ENCODE peak calls at places on chromosome 6, in eight cellular contexts. D is upper lobe of left lung; X is psoas muscle; M is body of pancreas; J is sigmoid colon; B is CD8-positive, alpha-beta T cell; I is DND-41; Z is aorta. T is an unnamed sample.

GRCh38 chr6:127481081-127481480 is 21.9 kb upstream of the KIAA0408 start:
- DNase-seq in B (no peak), D (no peak), J (no peak), I (no peak), X (no peak), Z (no peak), M (no peak), T (no peak)

GRCh38 chr6:11445146-11445545 is 92.4 kb upstream of the TMEM170B start:
- DNase-seq in M (no peak), D (no peak), B (no peak), Z (no peak), J (no peak), X (no peak), I (no peak), T (no peak)

GRCh38 chr6:16764188-16764950 is 3.1 kb upstream of the ATXN1 start:
- DNase-seq in J (no peak), I (no peak), M (no peak), Z (no peak), B (no peak), D (no peak), X (no peak), T (no peak)

GRCh38 chr6:40395066-40395697 is 192.0 kb downstream of the LRFN2 start:
- DNase-seq in J (no peak), D (no peak), B (no peak), X (peak), M (peak), I (no peak), Z (no peak), T (no peak)

GRCh38 chr6:153058291-153058690 is 55.8 kb upstream of the MTRF1L start:
- DNase-seq in M (no peak), D (no peak), Z (no peak), B (no peak), I (no peak), J (no peak), X (no peak), T (no peak)

GRCh38 chr6:13715444-13715883 is 3.8 kb upstream of the RANBP9 start:
- DNase-seq in I (no peak), B (no peak), X (no peak), Z (no peak), D (no peak), M (no peak), J (no peak), T (no peak)

GRCh38 chr6:128492386-128492785 is 28.0 kb downstream of the PTPRK start:
- DNase-seq in I (no peak), Z (no peak), D (peak), J (no peak), B (no peak), M (peak), X (no peak), T (no peak)

GRCh38 chr6:163170294-163170883 is 244.1 kb upstream of the QKI start:
- DNase-seq in M (no peak), I (peak), J (no peak), Z (no peak), B (peak), D (no peak), X (no peak), T (peak)

GRCh38 chr6:89047473-89047872 is 33.1 kb upstream of the PNRC1 start:
- DNase-seq in B (no peak), D (no peak), I (no peak), J (no peak), X (no peak), Z (no peak), M (no peak), T (no peak)

GRCh38 chr6:124203106-124203811 is 399.6 kb downstream of the NKAIN2 start:
- DNase-seq in Z (no peak), M (no peak), D (no peak), B (no peak), X (no peak), J (no peak), I (no peak), T (no peak)

GRCh38 chr6:28643017-28643740 is 117.5 kb downstream of the GPX5 start:
- DNase-seq in I (no peak), B (no peak), J (no peak), M (no peak), X (no peak), D (no peak), Z (no peak), T (peak)

GRCh38 chr6:131532476-131533108 is 40.4 kb upstream of the ARG1 start:
- DNase-seq in I (no peak), B (no peak), X (no peak), M (no peak), D (no peak), Z (no peak), J (no peak), T (no peak)

GRCh38 chr6:21665436-21666199 is 72.1 kb downstream of the SOX4 start:
- DNase-seq in I (no peak), X (no peak), D (no peak), M (no peak), Z (no peak), J (no peak), B (no peak), T (no peak)

GRCh38 chr6:54125493-54125892 is 14.2 kb downstream of the MLIP start:
- DNase-seq in J (no peak), X (no peak), B (no peak), I (no peak), M (no peak), D (no peak), Z (no peak), T (no peak)

GRCh38 chr6:74068945-74069570 is 373.1 kb downstream of the CD109 start:
- DNase-seq in I (no peak), J (no peak), D (no peak), B (no peak), M (no peak), X (peak), Z (no peak), T (no peak)

GRCh38 chr6:31058128-31058894 is 48.0 kb downstream of the MUC22 start:
- DNase-seq in M (no peak), B (no peak), D (peak), Z (no peak), I (no peak), J (no peak), X (no peak), T (peak)

GRCh38 chr6:160069050-160069454 is 52.6 kb upstream of the SLC22A1 start:
- DNase-seq in M (no peak), X (no peak), D (no peak), J (peak), I (peak), Z (no peak), B (peak), T (no peak)

GRCh38 chr6:156953478-156954146 is 176.4 kb downstream of the ARID1B start:
- DNase-seq in J (no peak), Z (no peak), X (no peak), D (no peak), I (peak), M (no peak), B (peak), T (no peak)

GRCh38 chr6:30887901-30888300 is 3.6 kb downstream of the DDR1 start:
- DNase-seq in X (no peak), D (no peak), Z (no peak), B (no peak), I (no peak), J (no peak), M (no peak), T (no peak)

GRCh38 chr6:168865-169455 is 123.3 kb upstream of the DUSP22 start:
- DNase-seq in M (no peak), B (no peak), D (no peak), Z (no peak), I (no peak), X (no peak), J (no peak), T (peak)

GRCh38 chr6:54525731-54526130 is 217.5 kb downstream of the TINAG start:
- DNase-seq in I (no peak), X (no peak), B (no peak), J (no peak), D (no peak), M (no peak), Z (no peak), T (no peak)

GRCh38 chr6:89963391-89963790 is 69.1 kb downstream of the GJA10 start:
- DNase-seq in J (no peak), X (no peak), D (no peak), M (no peak), I (no peak), Z (no peak), B (no peak), T (no peak)

GRCh38 chr6:155155787-155156447 is 107.9 kb upstream of the CLDN20 start:
- DNase-seq in Z (no peak), J (no peak), M (no peak), X (no peak), D (no peak), B (no peak), I (no peak), T (no peak)

GRCh38 chr6:946546-946945 is 253.6 kb upstream of the EXOC2 start:
- DNase-seq in B (no peak), J (no peak), I (no peak), D (no peak), M (no peak), X (no peak), Z (no peak), T (no peak)

GRCh38 chr6:159919011-159919511 is 28.3 kb downstream of the MAS1 start:
- DNase-seq in J (no peak), D (no peak), B (no peak), M (no peak), Z (no peak), I (no peak), X (no peak), T (no peak)

GRCh38 chr6:142300758-142301251 is 1.0 kb upstream of the ADGRG6 start:
- DNase-seq in M (peak), Z (no peak), B (no peak), J (no peak), D (peak), I (no peak), X (peak), T (no peak)

GRCh38 chr6:149111556-149112115 is 205.9 kb upstream of the TAB2 start:
- DNase-seq in Z (no peak), X (no peak), I (no peak), M (no peak), D (no peak), B (no peak), J (no peak), T (no peak)

GRCh38 chr6:169169375-169169774 is 84.3 kb downstream of the THBS2 start:
- DNase-seq in D (no peak), I (no peak), X (no peak), J (peak), B (no peak), M (no peak), Z (no peak), T (no peak)

GRCh38 chr6:119343573-119344146 is 5.9 kb downstream of the MAN1A1 start:
- DNase-seq in Z (no peak), D (no peak), M (no peak), J (no peak), I (no peak), B (no peak), X (no peak), T (no peak)

GRCh38 chr6:119343167-119343566 is 6.4 kb downstream of the MAN1A1 start:
- DNase-seq in B (no peak), I (no peak), D (no peak), J (no peak), M (no peak), Z (no peak), X (no peak), T (no peak)

GRCh38 chr6:119345114-119345513 is 4.4 kb downstream of the MAN1A1 start:
- DNase-seq in I (no peak), M (no peak), Z (no peak), D (no peak), X (no peak), J (no peak), B (no peak), T (no peak)

GRCh38 chr6:119342430-119342829 is 7.1 kb downstream of the MAN1A1 start:
- DNase-seq in B (no peak), M (no peak), D (no peak), I (no peak), J (no peak), X (no peak), Z (no peak), T (no peak)

DNA sequence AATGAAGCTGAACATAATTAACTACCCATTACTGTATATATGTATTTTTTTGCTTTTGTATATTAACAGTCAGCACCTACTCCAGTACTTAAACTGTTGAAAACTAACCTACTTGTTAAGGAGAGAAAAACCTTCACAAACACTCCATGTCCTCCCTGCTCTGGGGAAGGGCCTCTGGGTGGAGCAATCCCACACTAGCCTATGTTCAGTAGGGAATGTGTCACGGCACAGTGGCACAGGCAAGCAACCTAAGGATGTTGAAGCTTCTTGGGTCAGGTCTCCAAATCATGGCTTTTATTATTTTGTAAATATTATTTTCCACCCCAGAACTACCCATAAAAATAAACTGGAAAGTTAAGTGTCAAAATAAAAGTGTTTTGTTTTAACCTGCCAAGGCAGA is 5.3 kb downstream of the MAN1A1 start:
- DNase-seq in D (peak), B (no peak), Z (no peak), X (no peak), J (no peak), M (peak), I (no peak), T (no peak)
- H3K4me3 ChIP-seq in D (no peak), B (no peak), Z (no peak), X (peak), J (no peak), M (no peak), I (peak), T (no peak)

GRCh38 chr6:2945069-2945452 is 26.3 kb downstream of the SERPINB6 start:
- DNase-seq in D (no peak), Z (no peak), B (no peak), J (no peak), X (no peak), M (no peak), I (no peak), T (no peak)

GRCh38 chr6:2942916-2943563 is 28.3 kb downstream of the SERPINB6 start:
- DNase-seq in I (no peak), M (no peak), J (no peak), D (no peak), Z (no peak), B (no peak), X (no peak), T (no peak)

GRCh38 chr6:2944405-2945068 is 26.8 kb downstream of the SERPINB6 start:
- DNase-seq in D (no peak), M (no peak), I (no peak), B (no peak), Z (no peak), X (no peak), J (no peak), T (no peak)

GRCh38 chr6:2940851-2941250 is 30.5 kb downstream of the SERPINB6 start:
- DNase-seq in D (no peak), X (no peak), B (peak), I (no peak), J (no peak), M (no peak), Z (no peak), T (no peak)

GRCh38 chr6:2943564-2943955 is 27.8 kb downstream of the SERPINB6 start:
- DNase-seq in Z (no peak), X (no peak), J (no peak), M (no peak), I (no peak), D (no peak), B (no peak), T (no peak)
- H3K27ac ChIP-seq in Z (no peak), X (no peak), J (no peak), M (no peak), I (no peak), D (no peak), B (peak), T (no peak)

GRCh38 chr6:33199687-33200233 is 705 bp downstream of the RXRB start:
- DNase-seq in J (peak), I (peak), B (peak), X (no peak), D (peak), Z (no peak), M (peak), T (no peak)

GRCh38 chr6:33198853-33199436 is 1.5 kb downstream of the RXRB start:
- DNase-seq in B (no peak), X (no peak), D (no peak), J (no peak), I (no peak), Z (no peak), M (no peak), T (no peak)

GRCh38 chr6:33195304-33196022 is 3.2 kb upstream of the COL11A2 start:
- DNase-seq in B (no peak), X (no peak), M (no peak), D (no peak), J (no peak), Z (peak), I (no peak), T (no peak)

GRCh38 chr6:33198159-33198852 is 2.2 kb downstream of the RXRB start:
- DNase-seq in J (no peak), D (no peak), B (no peak), M (no peak), X (no peak), I (no peak), Z (peak), T (no peak)

GRCh38 chr6:33197431-33198048 is 2.9 kb downstream of the RXRB start:
- DNase-seq in I (peak), J (no peak), M (peak), B (peak), X (no peak), Z (peak), D (peak), T (no peak)
- H3K4me3 ChIP-seq in I (no peak), J (no peak), M (no peak), B (no peak), X (no peak), Z (no peak), D (no peak), T (no peak)

GRCh38 chr6:121443953-121444590 is 8.6 kb downstream of the GJA1 start:
- DNase-seq in D (no peak), X (no peak), Z (no peak), I (no peak), J (no peak), M (no peak), B (no peak), T (no peak)
- H3K27ac ChIP-seq in D (no peak), X (no peak), Z (no peak), I (no peak), J (no peak), M (no peak), B (no peak), T (no peak)

GRCh38 chr6:26269406-26270120 is 95.4 kb upstream of the BTN3A2 start:
- DNase-seq in I (no peak), D (no peak), J (no peak), Z (no peak), B (no peak), M (no peak), X (no peak), T (no peak)
- H3K4me3 ChIP-seq in I (peak), D (no peak), J (no peak), Z (no peak), B (no peak), M (no peak), X (no peak), T (no peak)

GRCh38 chr6:43780293-43780692 is 10.3 kb downstream of the VEGFA start:
- DNase-seq in X (no peak), M (no peak), B (no peak), Z (no peak), I (no peak), D (no peak), J (no peak), T (no peak)

GRCh38 chr6:43780891-43781571 is 11.0 kb downstream of the VEGFA start:
- DNase-seq in D (no peak), B (no peak), J (no peak), M (no peak), Z (no peak), X (no peak), I (no peak), T (no peak)

GRCh38 chr6:43782764-43783513 is 12.9 kb downstream of the VEGFA start:
- DNase-seq in X (no peak), D (no peak), M (no peak), Z (no peak), B (no peak), I (no peak), J (no peak), T (no peak)

GRCh38 chr6:43781941-43782704 is 12.1 kb downstream of the VEGFA start:
- DNase-seq in X (no peak), M (peak), D (no peak), B (no peak), I (no peak), Z (no peak), J (no peak), T (no peak)

GRCh38 chr6:43781572-43781928 is 11.5 kb downstream of the VEGFA start:
- DNase-seq in D (no peak), X (no peak), B (no peak), I (no peak), Z (no peak), J (no peak), M (no peak), T (no peak)
- H3K27ac ChIP-seq in D (no peak), X (peak), B (no peak), I (no peak), Z (no peak), J (no peak), M (peak), T (no peak)

GRCh38 chr6:36659271-36659670 is 19.2 kb upstream of the CDKN1A start:
- DNase-seq in B (no peak), X (no peak), J (peak), Z (no peak), I (no peak), M (no peak), D (no peak), T (no peak)

GRCh38 chr6:36662380-36662779 is 16.1 kb upstream of the CDKN1A start:
- DNase-seq in B (no peak), J (no peak), M (no peak), X (no peak), D (no peak), I (no peak), Z (no peak), T (no peak)

GRCh38 chr6:36663504-36664446 is 14.7 kb upstream of the CDKN1A start:
- DNase-seq in J (no peak), B (no peak), M (no peak), D (no peak), X (no peak), Z (no peak), I (no peak), T (no peak)

GRCh38 chr6:36662827-36663256 is 15.7 kb upstream of the CDKN1A start:
- DNase-seq in I (peak), X (peak), D (no peak), Z (no peak), M (peak), J (no peak), B (no peak), T (no peak)

DNA sequence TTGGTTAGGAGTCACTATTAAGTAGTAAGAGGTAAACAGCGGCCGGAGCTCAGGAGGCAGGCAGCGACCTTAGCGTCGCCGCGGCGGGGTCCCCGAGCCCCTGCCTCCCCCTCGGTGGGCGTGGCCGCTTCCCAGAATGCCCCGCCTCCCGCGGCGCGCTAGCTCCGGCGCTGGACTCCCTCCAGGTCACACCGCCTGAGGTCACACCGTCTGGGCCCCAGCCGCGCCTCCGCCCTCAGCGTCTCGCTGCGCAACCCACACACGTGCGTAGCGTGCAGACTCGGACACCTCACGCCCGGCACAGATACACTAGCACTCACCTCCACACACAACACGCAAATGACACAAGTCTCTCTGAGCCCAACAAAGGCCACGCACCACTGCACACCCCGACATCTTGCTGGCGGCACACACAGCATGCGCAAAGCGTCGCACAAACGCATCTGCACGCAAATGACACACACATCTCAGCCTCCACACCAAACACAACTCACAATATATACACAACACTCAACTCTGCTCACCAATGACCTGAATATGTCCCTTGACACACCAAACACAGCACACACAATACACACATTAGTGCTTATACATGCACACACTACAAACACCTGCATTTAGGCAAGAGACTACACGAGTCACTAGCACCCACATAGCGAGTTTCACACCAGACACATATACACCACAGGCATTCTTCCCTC is 17.6 kb upstream of the CDKN1A start:
- DNase-seq in J (peak), Z (peak), I (no peak), B (no peak), D (peak), M (peak), X (peak), T (no peak)
- H3K4me3 ChIP-seq in J (peak), Z (no peak), I (no peak), B (no peak), D (no peak), M (no peak), X (peak), T (peak)

T was measured in Panc1.